ENCODE peak calls at places on chromosomes 12 and 14, in seven cellular contexts. One of them, this sample, is unnamed.

GRCh38 chr12:132560421-132560830 is 50.0 kb downstream of the LRCOL1 start:
- DNase-seq in effector memory CD8-positive, alpha-beta T cell: no peak
- DNase-seq in caudate nucleus: no peak
- DNase-seq in adrenal gland: no peak
- DNase-seq in lower lobe of right lung: no peak
- DNase-seq in left ventricle myocardium inferior: no peak
- DNase-seq in HEK293T: peak
- DNase-seq in this sample: no peak

GRCh38 chr12:84986586-84986985 is 49.5 kb downstream of the TSPAN19 start:
- DNase-seq in effector memory CD8-positive, alpha-beta T cell: no peak
- DNase-seq in caudate nucleus: no peak
- DNase-seq in adrenal gland: no peak
- DNase-seq in lower lobe of right lung: no peak
- DNase-seq in left ventricle myocardium inferior: no peak
- DNase-seq in HEK293T: no peak
- DNase-seq in this sample: no peak

GRCh38 chr12:93583993-93584392 is 11.5 kb downstream of the SOCS2 start:
- DNase-seq in effector memory CD8-positive, alpha-beta T cell: no peak
- DNase-seq in caudate nucleus: no peak
- DNase-seq in adrenal gland: no peak
- DNase-seq in lower lobe of right lung: no peak
- DNase-seq in left ventricle myocardium inferior: no peak
- DNase-seq in HEK293T: no peak
- DNase-seq in this sample: no peak

GRCh38 chr12:11861155-11861863 is 209.4 kb upstream of the BCL2L14 start:
- DNase-seq in effector memory CD8-positive, alpha-beta T cell: no peak
- DNase-seq in caudate nucleus: no peak
- DNase-seq in adrenal gland: no peak
- DNase-seq in lower lobe of right lung: no peak
- DNase-seq in left ventricle myocardium inferior: no peak
- DNase-seq in HEK293T: no peak
- DNase-seq in this sample: no peak

GRCh38 chr12:6784292-6784691 is 5.0 kb upstream of the CD4 start:
- DNase-seq in effector memory CD8-positive, alpha-beta T cell: no peak
- DNase-seq in caudate nucleus: no peak
- DNase-seq in adrenal gland: no peak
- DNase-seq in lower lobe of right lung: no peak
- DNase-seq in left ventricle myocardium inferior: no peak
- DNase-seq in HEK293T: no peak
- DNase-seq in this sample: no peak

GRCh38 chr14:27927519-27927918 is 839.1 kb upstream of the FOXG1 start:
- DNase-seq in effector memory CD8-positive, alpha-beta T cell: no peak
- DNase-seq in caudate nucleus: no peak
- DNase-seq in adrenal gland: no peak
- DNase-seq in lower lobe of right lung: no peak
- DNase-seq in left ventricle myocardium inferior: no peak
- DNase-seq in HEK293T: no peak
- DNase-seq in this sample: no peak

GRCh38 chr12:67519824-67520433 is 128.6 kb upstream of the DYRK2 start:
- DNase-seq in effector memory CD8-positive, alpha-beta T cell: no peak
- DNase-seq in caudate nucleus: no peak
- DNase-seq in adrenal gland: no peak
- DNase-seq in lower lobe of right lung: no peak
- DNase-seq in left ventricle myocardium inferior: no peak
- DNase-seq in HEK293T: no peak
- DNase-seq in this sample: no peak

GRCh38 chr12:51601241-51601640 is 10.2 kb downstream of the SCN8A start:
- DNase-seq in effector memory CD8-positive, alpha-beta T cell: no peak
- DNase-seq in caudate nucleus: no peak
- DNase-seq in adrenal gland: no peak
- DNase-seq in lower lobe of right lung: no peak
- DNase-seq in left ventricle myocardium inferior: no peak
- DNase-seq in HEK293T: no peak
- DNase-seq in this sample: no peak

GRCh38 chr14:55152052-55152753 is 23.2 kb downstream of the LGALS3 start:
- DNase-seq in effector memory CD8-positive, alpha-beta T cell: no peak
- DNase-seq in caudate nucleus: no peak
- DNase-seq in adrenal gland: no peak
- DNase-seq in lower lobe of right lung: no peak
- DNase-seq in left ventricle myocardium inferior: no peak
- DNase-seq in HEK293T: no peak
- DNase-seq in this sample: no peak

GRCh38 chr14:37545174-37545573 is 49.9 kb downstream of the FOXA1 start:
- DNase-seq in effector memory CD8-positive, alpha-beta T cell: no peak
- DNase-seq in caudate nucleus: no peak
- DNase-seq in adrenal gland: no peak
- DNase-seq in lower lobe of right lung: no peak
- DNase-seq in left ventricle myocardium inferior: no peak
- DNase-seq in HEK293T: no peak
- DNase-seq in this sample: no peak

GRCh38 chr14:52013984-52014600 is 24.7 kb downstream of the RTRAF start:
- DNase-seq in effector memory CD8-positive, alpha-beta T cell: no peak
- DNase-seq in caudate nucleus: no peak
- DNase-seq in adrenal gland: no peak
- DNase-seq in lower lobe of right lung: no peak
- DNase-seq in left ventricle myocardium inferior: peak
- DNase-seq in HEK293T: peak
- DNase-seq in this sample: no peak

GRCh38 chr14:104975481-104976197 is 2.5 kb downstream of the AHNAK2 start:
- DNase-seq in effector memory CD8-positive, alpha-beta T cell: no peak
- DNase-seq in caudate nucleus: no peak
- DNase-seq in adrenal gland: no peak
- DNase-seq in lower lobe of right lung: peak
- DNase-seq in left ventricle myocardium inferior: peak
- DNase-seq in HEK293T: no peak
- DNase-seq in this sample: no peak

GRCh38 chr12:109165599-109165998 is 49.2 kb downstream of the ACACB start:
- DNase-seq in effector memory CD8-positive, alpha-beta T cell: no peak
- DNase-seq in caudate nucleus: no peak
- DNase-seq in adrenal gland: peak
- DNase-seq in lower lobe of right lung: no peak
- DNase-seq in left ventricle myocardium inferior: no peak
- DNase-seq in HEK293T: no peak
- DNase-seq in this sample: no peak

GRCh38 chr14:98198385-98198784 is 1073.6 kb downstream of the BCL11B start:
- DNase-seq in effector memory CD8-positive, alpha-beta T cell: peak
- DNase-seq in caudate nucleus: no peak
- DNase-seq in adrenal gland: no peak
- DNase-seq in lower lobe of right lung: no peak
- DNase-seq in left ventricle myocardium inferior: no peak
- DNase-seq in HEK293T: no peak
- DNase-seq in this sample: no peak

GRCh38 chr14:89185919-89186849 is 230.8 kb downstream of the FOXN3 start:
- DNase-seq in effector memory CD8-positive, alpha-beta T cell: no peak
- DNase-seq in caudate nucleus: no peak
- DNase-seq in adrenal gland: peak
- DNase-seq in lower lobe of right lung: no peak
- DNase-seq in left ventricle myocardium inferior: no peak
- DNase-seq in HEK293T: no peak
- DNase-seq in this sample: no peak